ENCODE peak calls at places on chromosomes 5 and 9, in seven cellular contexts. Y is lung, U is tibial artery, S is A549, F is left ventricle myocardium inferior, H is adrenal gland, R is heart left ventricle. T is an unnamed sample.
A peak's percentile ranks its signal among the peaks of the same experiment; 100 is the strongest.

GRCh38 chr9:132412089-132412488 is 2.1 kb downstream of the CFAP77 start:
- DNase-seq in Y (no peak), U (no peak), S (no peak), F (no peak), H (no peak), R (no peak), T (no peak)

GRCh38 chr5:60841361-60841760 is 2.7 kb downstream of the ELOVL7 start:
- DNase-seq in Y (no peak), U (no peak), S (no peak), F (no peak), H (no peak), R (no peak), T (no peak)

GRCh38 chr5:107067391-107067790 is 603.3 kb downstream of the EFNA5 start:
- DNase-seq in Y (no peak), U (no peak), S (no peak), F (peak; percentile 14), H (no peak), R (peak; percentile 17), T (no peak)

GRCh38 chr5:169895876-169896275 is 84.4 kb downstream of the INSYN2B start:
- DNase-seq in Y (no peak), U (no peak), S (no peak), F (peak; percentile 60), H (peak; percentile 31), R (no peak), T (peak; percentile 58)

GRCh38 chr9:116555556-116556180 is 131.4 kb upstream of the TRIM32 start:
- DNase-seq in Y (no peak), U (no peak), S (no peak), F (no peak), H (no peak), R (no peak), T (no peak)

GRCh38 chr5:15500326-15500958 is 462 bp downstream of the FBXL7 start:
- DNase-seq in Y (peak; percentile 49), U (peak; percentile 54), S (peak; percentile 3), F (peak; percentile 65), H (peak; percentile 85), R (peak; percentile 75), T (peak; percentile 75)

GRCh38 chr5:96904054-96904931 is 28.0 kb downstream of the ERAP2 start:
- DNase-seq in Y (no peak), U (no peak), S (no peak), F (no peak), H (no peak), R (no peak), T (no peak)

GRCh38 chr5:124790261-124790894 is 43.9 kb upstream of the ZNF608 start:
- DNase-seq in Y (no peak), U (no peak), S (peak; percentile 15), F (no peak), H (no peak), R (no peak), T (no peak)

GRCh38 chr9:34984049-34984448 is 5.5 kb upstream of the DNAJB5 start:
- DNase-seq in Y (no peak), U (no peak), S (no peak), F (no peak), H (peak; percentile 36), R (no peak), T (no peak)

GRCh38 chr9:13717356-13718057 is 438.0 kb upstream of the MPDZ start:
- DNase-seq in Y (no peak), U (no peak), S (no peak), F (no peak), H (no peak), R (no peak), T (no peak)

GRCh38 chr9:87872079-87872624 is 10.5 kb upstream of the SPATA31E1 start:
- DNase-seq in Y (no peak), U (no peak), S (no peak), F (no peak), H (no peak), R (no peak), T (no peak)

GRCh38 chr5:35436441-35437057 is 181.1 kb upstream of the SPEF2 start:
- DNase-seq in Y (no peak), U (no peak), S (peak; percentile 9), F (no peak), H (peak; percentile 28), R (no peak), T (no peak)

GRCh38 chr5:14928661-14929060 is 57.1 kb upstream of the ANKH start:
- DNase-seq in Y (no peak), U (no peak), S (no peak), F (no peak), H (no peak), R (no peak), T (no peak)

GRCh38 chr5:149581931-149582768 is 852 bp downstream of the ARHGEF37 start:
- DNase-seq in Y (no peak), U (no peak), S (no peak), F (no peak), H (no peak), R (peak; percentile 42), T (no peak)

GRCh38 chr5:142151436-142152382 is 43.1 kb downstream of the NDFIP1 start:
- DNase-seq in Y (peak; percentile 49), U (peak; percentile 57), S (peak; percentile 37), F (no peak), H (peak; percentile 56), R (peak; percentile 52), T (no peak)

GRCh38 chr5:110802998-110803397 is 64.2 kb downstream of the SLC25A46 start:
- DNase-seq in Y (no peak), U (no peak), S (no peak), F (no peak), H (no peak), R (no peak), T (no peak)

GRCh38 chr5:170565077-170565476 is 61.3 kb downstream of the KCNIP1 start:
- DNase-seq in Y (no peak), U (no peak), S (no peak), F (no peak), H (no peak), R (no peak), T (no peak)

GRCh38 chr5:174572591-174572990 is 151.8 kb upstream of the MSX2 start:
- DNase-seq in Y (no peak), U (no peak), S (no peak), F (no peak), H (no peak), R (no peak), T (no peak)

GRCh38 chr9:137972355-137972987 is 94.9 kb downstream of the CACNA1B start:
- DNase-seq in Y (no peak), U (peak; percentile 10), S (no peak), F (no peak), H (no peak), R (no peak), T (peak; percentile 17)

GRCh38 chr5:3401635-3402034 is 194.0 kb upstream of the IRX1 start:
- DNase-seq in Y (peak; percentile 15), U (no peak), S (no peak), F (no peak), H (no peak), R (no peak), T (no peak)
- H3K4me3 ChIP-seq in Y (no peak overlapping the region), U (no peak overlapping the region), S (no peak overlapping the region), F (no peak overlapping the region), H (no peak overlapping the region), R (no peak overlapping the region), T (no peak overlapping the region)

GRCh38 chr9:104860280-104860679 is 67.7 kb downstream of the ABCA1 start:
- DNase-seq in Y (no peak), U (no peak), S (no peak), F (no peak), H (no peak), R (no peak), T (no peak)

GRCh38 chr9:104856413-104856941 is 71.5 kb downstream of the ABCA1 start:
- DNase-seq in Y (no peak), U (no peak), S (no peak), F (no peak), H (no peak), R (no peak), T (no peak)

GRCh38 chr9:104858271-104858670 is 69.7 kb downstream of the ABCA1 start:
- DNase-seq in Y (no peak), U (peak; percentile 33), S (no peak), F (no peak), H (no peak), R (no peak), T (no peak)

GRCh38 chr9:104861406-104861805 is 66.5 kb downstream of the ABCA1 start:
- DNase-seq in Y (no peak), U (no peak), S (no peak), F (no peak), H (no peak), R (no peak), T (no peak)

DNA sequence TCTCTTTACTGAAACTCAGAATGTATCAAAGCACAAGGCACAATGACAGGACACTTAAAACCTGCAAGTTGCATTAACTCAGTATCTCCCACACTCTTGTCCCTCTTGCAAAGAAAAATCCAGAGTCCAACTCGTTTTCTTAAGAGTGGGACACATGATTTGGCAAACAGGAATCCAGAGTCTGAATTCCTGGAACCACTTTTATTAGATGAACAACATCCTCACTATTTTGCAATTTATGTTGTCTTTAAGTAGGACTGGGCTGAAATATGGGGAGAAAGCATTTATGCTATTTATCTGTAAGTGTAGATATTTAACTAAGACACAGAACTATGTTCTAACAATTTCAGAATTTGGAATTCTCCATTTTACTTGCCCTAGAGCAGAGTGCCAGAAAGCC is 69.1 kb downstream of the ABCA1 start:
- DNase-seq in Y (no peak), U (no peak), S (no peak), F (no peak), H (no peak), R (no peak), T (no peak)
- TF ChIP-seq CTCF in Y (no peak), U (no peak), S (no peak), F (no peak), H (no peak), R (no peak), T (no peak)

DNA sequence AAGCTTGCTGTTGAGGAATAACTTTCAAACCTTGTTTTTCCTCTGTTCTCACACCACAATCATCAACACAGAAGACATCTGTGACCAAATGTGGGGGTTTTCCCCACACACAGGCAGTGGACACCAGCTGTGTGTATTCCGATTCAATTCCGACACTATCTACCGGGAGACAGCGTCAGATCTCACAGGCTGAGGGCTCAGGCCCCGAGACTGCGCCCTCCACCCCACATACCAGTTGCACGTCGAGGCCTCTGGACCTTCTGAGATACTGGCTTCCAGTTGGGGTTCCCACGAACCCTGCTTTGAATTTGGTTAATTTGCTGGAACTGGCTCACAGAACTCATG is 41.3 kb downstream of the STK10 start:
- DNase-seq in Y (no peak), U (no peak), S (no peak), F (no peak), H (no peak), R (no peak), T (no peak)
- H3K4me1 ChIP-seq in Y (no peaks in the 10 kb centered on the region), U (no peaks in the 10 kb centered on the region), S (peaks cover 4% of the 10 kb centered on the region), F (peaks cover 52% of the 10 kb centered on the region), H (peaks cover 15% of the 10 kb centered on the region), R (peaks cover 23% of the 10 kb centered on the region), T (peaks cover 4% of the 10 kb centered on the region)

DNA sequence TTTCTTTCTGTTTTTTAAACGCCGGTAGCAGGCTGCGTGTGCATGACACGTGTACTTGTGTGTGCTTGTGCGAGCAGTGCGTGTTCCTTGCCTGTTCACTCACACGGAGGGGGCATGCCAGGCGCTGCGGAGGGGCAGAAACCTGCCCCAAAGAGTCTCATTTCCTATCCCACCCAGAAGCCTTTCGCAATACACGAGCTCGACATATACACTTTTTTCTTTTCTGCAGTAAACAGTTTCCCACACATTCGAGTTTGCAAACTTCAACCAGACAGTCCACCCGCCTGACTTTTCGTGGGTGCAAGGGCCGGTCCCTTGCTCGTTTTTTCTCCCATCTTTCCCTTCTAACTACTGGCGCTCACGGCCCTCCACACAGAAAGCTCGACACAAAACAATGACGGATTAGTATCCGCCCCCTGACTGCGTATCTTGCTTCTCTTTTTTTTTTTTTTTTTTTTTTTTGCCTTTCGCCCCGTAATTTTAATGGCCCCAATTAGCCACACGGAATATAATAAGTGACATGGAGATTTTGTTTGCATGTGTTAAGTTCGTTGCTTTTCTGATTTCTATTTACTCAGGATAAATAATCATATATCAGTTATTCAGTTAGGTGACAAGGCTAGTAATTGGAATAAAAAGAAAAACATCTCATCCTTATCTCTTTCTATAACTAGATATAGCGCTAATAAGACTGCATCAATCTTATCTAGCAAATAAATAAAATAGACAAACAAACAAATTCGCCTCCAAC is 5.3 kb upstream of the OTP start:
- DNase-seq in Y (no peak), U (no peak), S (no peak), F (no peak), H (no peak), R (no peak), T (no peak)
- H3K4me3 ChIP-seq in Y (no peak overlapping the region), U (no peak overlapping the region), S (no peak overlapping the region), F (no peak overlapping the region), H (no peak overlapping the region), R (no peak overlapping the region), T (no peak overlapping the region)